ENCODE peak calls at places on chromosome 22, in ten cellular contexts. P, L, Y, C, H, O, U, Q, A and X are unnamed samples.

GRCh38 chr22:20124083-20124787 is 7.2 kb upstream of the TRMT2A start:
- DNase-seq in H (no peak), U (no peak), L (no peak), Q (no peak), C (no peak), Y (no peak), P (no peak), O (no peak), A (no peak), X (no peak)

GRCh38 chr22:30183861-30184278 is 62.7 kb downstream of the LIF start:
- DNase-seq in H (peak; percentile 77), C (no peak), O (no peak), Q (no peak), U (no peak), A (no peak), Y (no peak), P (no peak), L (no peak), X (no peak)

GRCh38 chr22:38862375-38863329 is 9.4 kb downstream of the CBX6 start:
- DNase-seq in Y (peak; percentile 89), O (no peak), C (peak; percentile 48), H (no peak), A (no peak), Q (no peak), L (no peak), U (no peak), P (peak; percentile 59), X (peak; percentile 37)

GRCh38 chr22:30944986-30945385 is 23.6 kb downstream of the MORC2 start:
- DNase-seq in A (no peak), Q (no peak), L (no peak), H (no peak), C (no peak), O (no peak), Y (no peak), U (no peak), P (no peak), X (no peak)

GRCh38 chr22:48717883-48718817 is 1109.5 kb downstream of the BRD1 start:
- DNase-seq in L (no peak), P (no peak), A (peak; percentile 23), C (peak; percentile 42), Q (no peak), Y (peak; percentile 49), U (no peak), O (no peak), H (no peak), X (no peak)

GRCh38 chr22:19434829-19435580 is 2.7 kb downstream of the MRPL40 start:
- DNase-seq in H (no peak), Q (no peak), Y (no peak), U (no peak), O (no peak), C (no peak), A (no peak), L (no peak), P (no peak), X (no peak)

GRCh38 chr22:19430890-19431541 is 517 bp downstream of the HIRA start:
- DNase-seq in Q (peak; percentile 7), Y (no peak), L (peak; percentile 11), H (peak; percentile 39), C (peak; percentile 89), U (peak; percentile 18), O (no peak), A (no peak), P (peak; percentile 66), X (peak; percentile 25)

GRCh38 chr22:26360169-26360885 is 68.7 kb upstream of the ASPHD2 start:
- DNase-seq in H (peak; percentile 79), Y (peak; percentile 70), L (peak; percentile 46), C (no peak), P (peak; percentile 94), Q (peak; percentile 79), O (peak; percentile 82), U (peak; percentile 68), A (peak; percentile 77), X (peak; percentile 76)

GRCh38 chr22:48710410-48710809 is 1117.3 kb downstream of the BRD1 start:
- DNase-seq in Y (peak; percentile 50), A (no peak), Q (no peak), O (no peak), U (no peak), L (no peak), P (no peak), C (no peak), H (no peak), X (no peak)

GRCh38 chr22:38228873-38229740 is 27.3 kb downstream of the MAFF start:
- DNase-seq in Q (peak; percentile 86), H (peak; percentile 58), C (no peak), O (no peak), P (no peak), U (peak; percentile 88), Y (no peak), L (peak; percentile 42), A (no peak), X (peak; percentile 74)

GRCh38 chr22:26172389-26172990 is 3.2 kb downstream of the SEZ6L start:
- DNase-seq in O (no peak), H (peak; percentile 1), A (peak; percentile 59), Y (no peak), Q (peak; percentile 29), C (no peak), U (peak; percentile 30), P (peak; percentile 87), L (peak; percentile 22), X (peak; percentile 13)

GRCh38 chr22:24146190-24146616 is 35.1 kb upstream of the SUSD2 start:
- DNase-seq in O (peak; percentile 36), Q (peak; percentile 40), Y (peak; percentile 81), L (peak; percentile 22), A (no peak), C (no peak), H (peak; percentile 96), P (peak; percentile 75), U (peak; percentile 35), X (peak; percentile 89)

GRCh38 chr22:38694049-38694448 is 6.7 kb downstream of the JOSD1 start:
- DNase-seq in L (no peak), Q (no peak), C (no peak), A (no peak), Y (no peak), P (no peak), H (peak; percentile 86), U (no peak), O (no peak), X (no peak)

GRCh38 chr22:36885474-36885873 is 24.7 kb downstream of the NCF4 start:
- DNase-seq in H (no peak), A (no peak), L (no peak), Y (no peak), U (no peak), P (peak; percentile 43), O (no peak), Q (no peak), C (no peak), X (no peak)
- H3K4me3 ChIP-seq in H (no peak overlapping the region), A (no peak overlapping the region), L (no peak overlapping the region), Y (no peak overlapping the region), U (no peak overlapping the region), P (no peak overlapping the region), O (no peak overlapping the region), Q (no peak overlapping the region), C (no peak overlapping the region), X (no peak overlapping the region)

GRCh38 chr22:42692239-42693054 is 28.2 kb downstream of the A4GALT start:
- DNase-seq in A (no peak), U (no peak), P (peak; percentile 45), H (no peak), O (no peak), C (no peak), Y (peak; percentile 62), L (no peak), Q (no peak), X (no peak)
- TF ChIP-seq CTCF in A (no peak), U (no peak), P (peak; percentile 36), H (no peak), O (no peak), C (no peak), Y (no peak), L (no peak), Q (peak; percentile 30), X (no peak)

GRCh38 chr22:50057292-50057867 is 718 bp downstream of the TTLL8 start:
- DNase-seq in C (peak; percentile 30), L (no peak), Q (no peak), O (no peak), H (no peak), A (no peak), P (no peak), U (no peak), Y (no peak), X (no peak)

GRCh38 chr22:50059881-50060262 is 1.8 kb upstream of the TTLL8 start:
- DNase-seq in O (no peak), L (no peak), Y (no peak), U (no peak), C (peak; percentile 14), A (no peak), P (no peak), H (no peak), Q (no peak), X (no peak)

GRCh38 chr22:50057868-50058311 is at the start of gene TTLL8:
- DNase-seq in A (no peak), H (no peak), L (no peak), O (no peak), P (peak; percentile 28), U (no peak), Q (no peak), Y (no peak), C (peak; percentile 48), X (no peak)

GRCh38 chr22:50059185-50059880 is 1.2 kb upstream of the TTLL8 start:
- DNase-seq in Y (no peak), C (peak; percentile 42), O (no peak), A (no peak), U (no peak), P (peak; percentile 82), L (peak; percentile 62), Q (no peak), H (peak; percentile 68), X (peak; percentile 19)

GRCh38 chr22:50058338-50059184 is 463 bp upstream of the TTLL8 start:
- DNase-seq in L (no peak), C (peak; percentile 46), H (no peak), Y (no peak), P (no peak), O (no peak), U (no peak), A (no peak), Q (no peak), X (no peak)
- H3K4me3 ChIP-seq in L (peak overlapping the region; percentile 44), C (no peak overlapping the region), H (no peak overlapping the region), Y (no peak overlapping the region), P (peak overlapping the region; percentile 69), O (no peak overlapping the region), U (no peak overlapping the region), A (no peak overlapping the region), Q (no peak overlapping the region), X (no peak overlapping the region)

DNA sequence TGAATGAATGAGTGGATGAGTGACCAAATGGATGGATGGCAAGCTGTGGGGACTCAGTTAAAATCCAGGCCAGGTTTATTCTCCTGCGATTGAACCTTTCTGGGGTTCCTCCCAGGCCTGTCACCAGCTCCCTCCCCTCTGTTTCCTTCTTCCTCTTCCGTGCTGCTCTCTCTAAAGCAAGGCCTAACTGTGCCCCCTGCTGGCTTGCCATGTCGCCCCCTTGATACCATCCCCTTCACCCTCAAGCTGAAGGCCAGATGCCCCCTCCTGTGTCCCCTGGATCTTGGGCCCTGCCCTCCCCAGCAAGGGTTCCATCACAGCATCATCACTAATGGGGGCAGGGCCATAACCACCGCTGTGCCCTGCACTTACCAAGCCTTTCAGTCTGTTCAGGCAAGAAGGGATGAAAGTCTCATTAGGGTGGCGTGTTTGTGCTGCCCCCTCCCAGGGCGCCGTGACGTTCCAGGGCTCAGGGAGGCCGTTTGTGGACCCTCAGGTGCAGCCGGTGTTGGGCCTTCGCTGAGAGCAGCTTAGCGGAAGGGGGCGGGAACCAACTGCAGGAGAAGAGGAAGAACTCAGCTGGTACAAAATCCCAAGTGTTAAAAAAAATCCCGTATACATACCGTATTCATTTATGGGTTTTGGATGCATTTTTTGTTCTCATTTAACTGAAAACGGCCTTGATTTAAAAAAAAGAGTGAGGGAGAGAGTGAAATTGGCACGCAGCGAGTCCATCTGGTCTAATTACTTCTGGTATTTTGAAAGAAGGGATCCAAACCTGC is 69.9 kb downstream of the MPPED1 start:
- DNase-seq in Y (no peak), H (no peak), Q (no peak), U (no peak), P (peak; percentile 48), O (no peak), L (no peak), A (no peak), C (no peak), X (no peak)
- TF ChIP-seq CTCF in Y (no peak), H (no peak), Q (peak; percentile 25), U (no peak), P (peak; percentile 34), O (no peak), L (no peak), A (peak; percentile 22), C (no peak), X (no peak)